ENCODE peak calls at places on chromosome 17, in ten cellular contexts. One of them, this sample, is unnamed.

GRCh38 chr17:48137658-48138057 is 30.1 kb downstream of the SNX11 start:
- DNase-seq in AG04450: no peak
- DNase-seq in mucosa of descending colon: no peak
- DNase-seq in fibroblast of mammary gland: no peak
- DNase-seq in heart left ventricle: no peak
- DNase-seq in AG10803: no peak
- DNase-seq in prostate gland: no peak
- DNase-seq in vagina: no peak
- DNase-seq in dorsolateral prefrontal cortex: no peak
- DNase-seq in IMR-90: no peak
- DNase-seq in this sample: no peak

GRCh38 chr17:64500923-64501765 is 4.3 kb upstream of the POLG2 start:
- DNase-seq in AG10803: no peak
- DNase-seq in IMR-90: no peak
- DNase-seq in prostate gland: no peak
- DNase-seq in vagina: no peak
- DNase-seq in fibroblast of mammary gland: no peak
- DNase-seq in mucosa of descending colon: no peak
- DNase-seq in heart left ventricle: no peak
- DNase-seq in dorsolateral prefrontal cortex: no peak
- DNase-seq in AG04450: no peak
- DNase-seq in this sample: no peak

GRCh38 chr17:38322156-38322779 is 21.5 kb downstream of the GPR179 start:
- DNase-seq in prostate gland: no peak
- DNase-seq in IMR-90: peak; percentile 39
- DNase-seq in heart left ventricle: peak; percentile 38
- DNase-seq in dorsolateral prefrontal cortex: no peak
- DNase-seq in mucosa of descending colon: no peak
- DNase-seq in fibroblast of mammary gland: peak; percentile 52
- DNase-seq in AG04450: no peak
- DNase-seq in AG10803: peak; percentile 39
- DNase-seq in vagina: no peak
- DNase-seq in this sample: peak; percentile 48

GRCh38 chr17:36641331-36641876 is 40.0 kb downstream of the MRM1 start:
- DNase-seq in vagina: no peak
- DNase-seq in dorsolateral prefrontal cortex: no peak
- DNase-seq in fibroblast of mammary gland: no peak
- DNase-seq in heart left ventricle: no peak
- DNase-seq in AG04450: no peak
- DNase-seq in prostate gland: no peak
- DNase-seq in IMR-90: no peak
- DNase-seq in AG10803: no peak
- DNase-seq in mucosa of descending colon: no peak
- DNase-seq in this sample: no peak

GRCh38 chr17:3799181-3799627 is 1.8 kb downstream of the ITGAE start:
- DNase-seq in mucosa of descending colon: no peak
- DNase-seq in IMR-90: no peak
- DNase-seq in AG10803: no peak
- DNase-seq in AG04450: no peak
- DNase-seq in heart left ventricle: no peak
- DNase-seq in fibroblast of mammary gland: no peak
- DNase-seq in dorsolateral prefrontal cortex: no peak
- DNase-seq in prostate gland: no peak
- DNase-seq in vagina: no peak
- DNase-seq in this sample: no peak

GRCh38 chr17:67602974-67603373 is 114.8 kb upstream of the NOL11 start:
- DNase-seq in IMR-90: peak; percentile 49
- DNase-seq in vagina: no peak
- DNase-seq in AG10803: peak; percentile 49
- DNase-seq in prostate gland: no peak
- DNase-seq in heart left ventricle: no peak
- DNase-seq in dorsolateral prefrontal cortex: no peak
- DNase-seq in fibroblast of mammary gland: peak; percentile 65
- DNase-seq in mucosa of descending colon: no peak
- DNase-seq in AG04450: no peak
- DNase-seq in this sample: peak; percentile 59

GRCh38 chr17:42098747-42099399 is 600 bp upstream of the ZNF385C start:
- DNase-seq in prostate gland: no peak
- DNase-seq in AG04450: no peak
- DNase-seq in mucosa of descending colon: no peak
- DNase-seq in IMR-90: no peak
- DNase-seq in AG10803: no peak
- DNase-seq in dorsolateral prefrontal cortex: no peak
- DNase-seq in vagina: no peak
- DNase-seq in heart left ventricle: no peak
- DNase-seq in fibroblast of mammary gland: no peak
- DNase-seq in this sample: no peak

GRCh38 chr17:39672522-39673334 is 4.5 kb downstream of the PNMT start:
- DNase-seq in fibroblast of mammary gland: no peak
- DNase-seq in IMR-90: no peak
- DNase-seq in vagina: no peak
- DNase-seq in mucosa of descending colon: peak; percentile 44
- DNase-seq in prostate gland: no peak
- DNase-seq in AG04450: no peak
- DNase-seq in dorsolateral prefrontal cortex: no peak
- DNase-seq in AG10803: no peak
- DNase-seq in heart left ventricle: no peak
- DNase-seq in this sample: no peak

DNA sequence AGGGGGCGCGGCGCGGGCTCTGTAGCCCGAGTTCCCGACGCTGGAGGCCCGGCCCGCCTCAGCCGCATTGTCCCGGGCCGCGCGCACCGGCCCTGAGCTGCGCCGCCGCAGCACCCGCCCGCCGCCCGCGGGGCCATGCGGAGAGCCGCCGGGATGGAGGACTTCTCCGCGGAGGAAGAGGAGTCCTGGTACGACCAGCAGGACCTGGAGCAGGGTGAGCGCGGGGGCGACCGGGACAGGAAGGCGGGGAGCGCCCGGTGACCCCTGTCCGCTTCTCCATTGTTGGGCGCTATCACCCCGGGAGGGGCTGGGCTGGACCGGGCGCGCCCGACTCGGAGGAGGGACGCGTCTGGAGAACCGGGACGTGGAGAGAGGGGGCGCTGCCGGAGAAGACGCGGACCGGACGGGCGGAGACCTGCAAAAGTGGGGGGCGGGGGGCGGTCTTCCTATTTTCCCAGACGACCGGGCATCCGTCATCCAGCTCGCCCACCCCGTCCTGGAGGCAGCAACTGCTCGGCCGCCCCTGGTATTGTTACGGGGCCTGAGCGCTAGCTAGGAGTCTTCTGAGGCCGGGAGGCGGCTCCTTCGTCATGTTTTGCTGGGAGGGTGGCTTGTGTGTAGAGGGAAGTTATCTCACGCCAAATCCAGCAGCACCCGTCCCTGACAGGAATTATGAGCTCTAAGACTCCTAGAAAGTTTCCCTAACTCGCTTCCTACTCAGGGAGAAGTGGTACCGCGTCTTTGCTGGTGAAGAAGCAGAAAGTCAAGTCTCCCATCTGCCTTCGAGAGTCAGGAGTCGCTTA is 678 bp downstream of the CDR2L start:
- DNase-seq in vagina: no peak
- DNase-seq in fibroblast of mammary gland: peak; percentile 72
- DNase-seq in AG04450: peak; percentile 29
- DNase-seq in prostate gland: peak; percentile 83
- DNase-seq in heart left ventricle: peak; percentile 93
- DNase-seq in IMR-90: peak; percentile 76
- DNase-seq in dorsolateral prefrontal cortex: peak; percentile 89
- DNase-seq in mucosa of descending colon: peak; percentile 83
- DNase-seq in AG10803: peak; percentile 78
- DNase-seq in this sample: peak; percentile 84
- TF ChIP-seq CTCF in vagina: no peak
- TF ChIP-seq CTCF in fibroblast of mammary gland: no peak
- TF ChIP-seq CTCF in AG04450: peak; percentile 44
- TF ChIP-seq CTCF in prostate gland: peak; percentile 51
- TF ChIP-seq CTCF in heart left ventricle: peak; percentile 41
- TF ChIP-seq CTCF in IMR-90: peak; percentile 42
- TF ChIP-seq CTCF in dorsolateral prefrontal cortex: peak; percentile 19
- TF ChIP-seq CTCF in mucosa of descending colon: no peak
- TF ChIP-seq CTCF in AG10803: peak; percentile 29
- TF ChIP-seq CTCF in this sample: peak; percentile 43

DNA sequence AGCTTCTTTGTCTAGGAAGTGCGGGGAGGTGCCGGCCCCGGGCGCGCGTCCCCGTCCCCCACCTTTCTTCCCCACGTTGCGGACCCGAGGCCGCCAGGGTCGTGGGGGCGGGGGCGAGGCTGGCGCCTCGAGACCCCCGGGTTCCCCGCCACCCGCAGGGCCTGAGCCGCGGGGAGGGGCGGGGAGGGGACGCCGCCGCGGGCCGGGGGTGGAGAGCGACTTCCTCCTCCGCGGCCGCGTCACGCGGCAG is 1.8 kb upstream of the ACTG1 start:
- DNase-seq in heart left ventricle: no peak
- DNase-seq in fibroblast of mammary gland: no peak
- DNase-seq in AG10803: no peak
- DNase-seq in AG04450: no peak
- DNase-seq in mucosa of descending colon: no peak
- DNase-seq in vagina: no peak
- DNase-seq in prostate gland: no peak
- DNase-seq in IMR-90: no peak
- DNase-seq in dorsolateral prefrontal cortex: no peak
- DNase-seq in this sample: no peak
- H3K4me3 ChIP-seq in heart left ventricle: peak overlapping the region; percentile 84
- H3K4me3 ChIP-seq in fibroblast of mammary gland: peak overlapping the region; percentile 42
- H3K4me3 ChIP-seq in AG10803: peak overlapping the region; percentile 69
- H3K4me3 ChIP-seq in AG04450: peak overlapping the region; percentile 63
- H3K4me3 ChIP-seq in mucosa of descending colon: peak overlapping the region; percentile 98
- H3K4me3 ChIP-seq in vagina: peak overlapping the region; percentile 93
- H3K4me3 ChIP-seq in prostate gland: peak overlapping the region; percentile 97
- H3K4me3 ChIP-seq in IMR-90: peak overlapping the region; percentile 43
- H3K4me3 ChIP-seq in dorsolateral prefrontal cortex: peak overlapping the region; percentile 75
- H3K4me3 ChIP-seq in this sample: peak overlapping the region; percentile 73

DNA sequence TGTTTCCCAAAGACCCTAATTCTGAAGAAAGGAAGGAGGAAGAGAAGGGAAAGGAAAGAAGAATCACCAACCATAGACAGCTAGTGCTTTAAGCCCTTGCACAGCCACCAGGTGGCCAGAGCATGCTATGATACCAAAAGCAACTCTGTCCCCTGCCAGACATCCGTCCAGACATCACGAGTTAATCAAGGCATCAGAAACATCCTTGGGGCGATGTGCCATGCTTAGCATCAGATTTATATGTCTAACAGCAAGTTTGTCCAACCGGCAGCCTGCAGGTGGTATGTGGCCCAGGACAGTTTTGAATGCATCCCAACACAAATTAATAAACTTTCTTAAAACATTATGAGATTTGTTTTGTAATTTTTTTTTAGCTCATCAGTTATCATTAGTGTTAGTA is 2.9 kb upstream of the CRYBA1 start:
- DNase-seq in AG04450: no peak
- DNase-seq in AG10803: peak; percentile 44
- DNase-seq in dorsolateral prefrontal cortex: no peak
- DNase-seq in IMR-90: peak; percentile 44
- DNase-seq in prostate gland: no peak
- DNase-seq in fibroblast of mammary gland: peak; percentile 49
- DNase-seq in vagina: no peak
- DNase-seq in heart left ventricle: no peak
- DNase-seq in mucosa of descending colon: no peak
- DNase-seq in this sample: peak; percentile 39
- TF ChIP-seq CTCF in AG04450: peak; percentile 59
- TF ChIP-seq CTCF in AG10803: peak; percentile 63
- TF ChIP-seq CTCF in dorsolateral prefrontal cortex: peak; percentile 24
- TF ChIP-seq CTCF in IMR-90: peak; percentile 44
- TF ChIP-seq CTCF in prostate gland: peak; percentile 7
- TF ChIP-seq CTCF in fibroblast of mammary gland: peak; percentile 60
- TF ChIP-seq CTCF in vagina: no peak
- TF ChIP-seq CTCF in heart left ventricle: peak; percentile 9
- TF ChIP-seq CTCF in mucosa of descending colon: no peak
- TF ChIP-seq CTCF in this sample: peak; percentile 56

GRCh38 chr17:57580055-57580739 is 164.9 kb downstream of the CCDC182 start:
- DNase-seq in dorsolateral prefrontal cortex: no peak
- DNase-seq in AG10803: no peak
- DNase-seq in IMR-90: no peak
- DNase-seq in fibroblast of mammary gland: no peak
- DNase-seq in prostate gland: no peak
- DNase-seq in AG04450: no peak
- DNase-seq in heart left ventricle: no peak
- DNase-seq in vagina: no peak
- DNase-seq in mucosa of descending colon: no peak
- DNase-seq in this sample: no peak

GRCh38 chr17:57578608-57578990 is 166.5 kb downstream of the CCDC182 start:
- DNase-seq in AG10803: peak; percentile 14
- DNase-seq in fibroblast of mammary gland: peak; percentile 65
- DNase-seq in heart left ventricle: no peak
- DNase-seq in mucosa of descending colon: no peak
- DNase-seq in IMR-90: peak; percentile 51
- DNase-seq in prostate gland: no peak
- DNase-seq in dorsolateral prefrontal cortex: no peak
- DNase-seq in vagina: no peak
- DNase-seq in AG04450: no peak
- DNase-seq in this sample: no peak

GRCh38 chr17:57576744-57577143 is 168.4 kb downstream of the CCDC182 start:
- DNase-seq in mucosa of descending colon: no peak
- DNase-seq in heart left ventricle: no peak
- DNase-seq in AG10803: no peak
- DNase-seq in AG04450: no peak
- DNase-seq in vagina: no peak
- DNase-seq in IMR-90: no peak
- DNase-seq in dorsolateral prefrontal cortex: no peak
- DNase-seq in fibroblast of mammary gland: no peak
- DNase-seq in prostate gland: no peak
- DNase-seq in this sample: no peak

GRCh38 chr17:57579245-57579644 is 165.9 kb downstream of the CCDC182 start:
- DNase-seq in vagina: no peak
- DNase-seq in prostate gland: no peak
- DNase-seq in AG04450: no peak
- DNase-seq in heart left ventricle: no peak
- DNase-seq in fibroblast of mammary gland: no peak
- DNase-seq in dorsolateral prefrontal cortex: no peak
- DNase-seq in IMR-90: no peak
- DNase-seq in mucosa of descending colon: no peak
- DNase-seq in AG10803: no peak
- DNase-seq in this sample: no peak

DNA sequence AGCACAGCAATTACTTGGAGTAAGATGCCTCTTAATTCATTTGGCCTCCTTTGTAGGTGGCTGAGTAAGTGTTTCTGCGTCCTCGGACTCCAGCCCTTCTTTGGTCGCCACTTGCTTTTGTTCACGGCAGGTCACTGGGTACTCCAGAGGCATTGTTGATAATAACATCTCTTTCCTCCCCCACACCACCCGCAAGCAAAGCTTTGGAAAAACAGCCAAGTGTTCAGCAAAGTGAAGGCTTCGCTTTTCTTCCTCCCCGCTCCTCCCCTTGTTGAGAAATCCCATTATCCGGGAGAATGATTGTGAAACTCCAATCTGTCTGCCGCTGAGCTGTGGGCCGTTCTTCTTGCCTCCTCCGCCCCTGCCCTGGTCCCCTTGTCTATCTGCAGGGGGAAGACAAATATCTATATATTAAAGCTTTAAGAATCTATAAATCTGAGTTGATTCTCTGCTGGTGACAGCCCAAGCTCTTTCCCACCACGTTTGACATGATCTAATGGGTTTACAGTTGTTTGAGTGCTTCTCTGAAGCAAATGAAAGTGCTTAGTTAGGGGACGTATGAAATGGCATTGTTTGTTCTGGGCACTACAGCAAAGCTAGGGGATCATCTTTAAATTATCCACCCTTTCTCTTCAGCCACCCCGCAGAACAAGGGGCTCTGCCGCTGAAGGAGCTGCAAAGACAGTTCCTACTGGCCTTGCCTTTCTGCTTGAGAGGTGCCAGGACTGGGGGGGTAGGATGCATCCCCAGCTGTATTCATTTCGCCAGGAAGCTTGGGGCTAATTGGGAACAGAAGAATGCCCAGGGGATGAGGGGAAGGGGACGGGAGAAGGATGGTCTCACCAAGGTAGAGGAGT is 167.1 kb downstream of the CCDC182 start:
- DNase-seq in IMR-90: peak; percentile 70
- DNase-seq in AG04450: peak; percentile 38
- DNase-seq in dorsolateral prefrontal cortex: no peak
- DNase-seq in AG10803: peak; percentile 65
- DNase-seq in mucosa of descending colon: no peak
- DNase-seq in prostate gland: peak; percentile 29
- DNase-seq in heart left ventricle: no peak
- DNase-seq in vagina: no peak
- DNase-seq in fibroblast of mammary gland: peak; percentile 71
- DNase-seq in this sample: peak; percentile 88
- H3K4me3 ChIP-seq in IMR-90: peak overlapping the region; percentile 43
- H3K4me3 ChIP-seq in AG04450: peak overlapping the region; percentile 47
- H3K4me3 ChIP-seq in dorsolateral prefrontal cortex: peak overlapping the region; percentile 18
- H3K4me3 ChIP-seq in AG10803: peak overlapping the region; percentile 44
- H3K4me3 ChIP-seq in mucosa of descending colon: no peak overlapping the region
- H3K4me3 ChIP-seq in prostate gland: no peak overlapping the region
- H3K4me3 ChIP-seq in heart left ventricle: peak overlapping the region; percentile 38
- H3K4me3 ChIP-seq in vagina: peak overlapping the region; percentile 15
- H3K4me3 ChIP-seq in fibroblast of mammary gland: peak overlapping the region; percentile 15
- H3K4me3 ChIP-seq in this sample: peak overlapping the region; percentile 37

This sample was measured in fibroblast of villous mesenchyme.